ENCODE peak calls at places on chromosomes 1 and 21, in ten cellular contexts. F, T, X, R, I, W, L, K, A and P are unnamed samples. For H3K9me3, the result is how much of the 10 kb centered on the place peaks cover.

GRCh38 chr1:27521336-27522147 is 31.6 kb upstream of the WASF2 start:
- DNase-seq in X (no peak), L (peak), A (peak), F (peak), W (no peak), I (no peak), R (no peak), K (no peak), T (peak), P (no peak)

GRCh38 chr1:112464501-112464900 is 44.3 kb upstream of the WNT2B start:
- DNase-seq in R (no peak), L (no peak), F (no peak), K (no peak), A (no peak), I (no peak), W (no peak), T (no peak), X (no peak), P (no peak)

GRCh38 chr1:37474697-37475379 is 458 bp downstream of the ZC3H12A start:
- DNase-seq in K (no peak), X (peak), I (no peak), F (no peak), R (no peak), W (peak), A (no peak), T (no peak), L (no peak), P (peak)

GRCh38 chr21:42466700-42467612 is 29.1 kb downstream of the RSPH1 start:
- DNase-seq in A (no peak), F (no peak), L (peak), K (peak), I (peak), T (no peak), R (peak), W (peak), X (peak), P (peak)

GRCh38 chr1:211292411-211292810 is 33.2 kb downstream of the RCOR3 start:
- DNase-seq in K (no peak), L (no peak), A (no peak), T (no peak), W (no peak), I (no peak), R (no peak), X (no peak), F (no peak), P (no peak)

GRCh38 chr1:55699151-55699695 is 484.1 kb upstream of the USP24 start:
- DNase-seq in L (no peak), I (no peak), K (no peak), T (no peak), X (no peak), W (no peak), A (no peak), F (no peak), R (peak), P (no peak)

GRCh38 chr21:34554227-34554626 is 42.2 kb upstream of the KCNE1 start:
- DNase-seq in L (no peak), I (no peak), X (no peak), A (no peak), K (no peak), F (no peak), W (no peak), R (no peak), T (no peak), P (no peak)

GRCh38 chr1:21857142-21857839 is 45.2 kb downstream of the LDLRAD2 start:
- DNase-seq in R (no peak), T (no peak), I (no peak), W (no peak), A (no peak), L (no peak), F (no peak), X (no peak), K (no peak), P (no peak)

GRCh38 chr1:167262820-167263219 is 42.1 kb downstream of the POU2F1 start:
- DNase-seq in F (no peak), A (no peak), K (no peak), R (no peak), T (no peak), L (no peak), X (no peak), I (no peak), W (no peak), P (no peak)

GRCh38 chr1:77605246-77606026 is 77.0 kb downstream of the ZZZ3 start:
- DNase-seq in X (peak), L (peak), K (no peak), A (no peak), T (no peak), I (no peak), F (peak), R (no peak), W (no peak), P (peak)

GRCh38 chr1:187244623-187245022 is 415.9 kb downstream of the PLA2G4A start:
- DNase-seq in R (no peak), F (no peak), T (no peak), L (no peak), K (no peak), X (no peak), I (no peak), A (no peak), W (no peak), P (peak)

GRCh38 chr1:78536427-78536826 is 45.7 kb downstream of the PTGFR start:
- DNase-seq in T (no peak), I (no peak), F (no peak), K (no peak), R (no peak), L (no peak), W (no peak), A (no peak), X (no peak), P (no peak)

GRCh38 chr1:55244476-55245109 is 29.4 kb upstream of the USP24 start:
- DNase-seq in R (no peak), I (no peak), A (no peak), T (no peak), K (no peak), W (no peak), X (no peak), F (no peak), L (no peak), P (no peak)

GRCh38 chr1:110672753-110673108 is 2.0 kb downstream of the KCNA3 start:
- DNase-seq in T (peak), A (peak), W (no peak), K (no peak), I (no peak), X (no peak), R (no peak), F (no peak), L (no peak), P (no peak)

GRCh38 chr21:44711327-44712202 is at the start of gene TSPEAR:
- DNase-seq in K (no peak), T (no peak), I (peak), A (no peak), R (no peak), X (peak), L (peak), F (no peak), W (no peak), P (no peak)

GRCh38 chr1:118223426-118223825 is 38.4 kb upstream of the SPAG17 start:
- DNase-seq in K (no peak), L (no peak), W (peak), I (peak), A (no peak), T (no peak), F (peak), X (peak), R (no peak), P (peak)

GRCh38 chr1:94543893-94544635 is 2.5 kb upstream of the F3 start:
- DNase-seq in A (no peak), T (no peak), L (no peak), W (no peak), X (no peak), K (no peak), F (no peak), I (no peak), R (no peak), P (no peak)

GRCh38 chr1:3323021-3323790 is 131.3 kb upstream of the ARHGEF16 start:
- DNase-seq in L (no peak), T (no peak), X (no peak), W (no peak), K (no peak), I (peak), A (no peak), F (peak), R (no peak), P (peak)

GRCh38 chr1:183166439-183166838 is 19.6 kb upstream of the LAMC2 start:
- DNase-seq in W (no peak), A (no peak), X (no peak), F (no peak), L (no peak), I (no peak), R (no peak), K (no peak), T (no peak), P (no peak)

GRCh38 chr1:225739542-225740107 is 38.0 kb upstream of the SRP9 start:
- DNase-seq in F (no peak), W (no peak), L (no peak), K (no peak), X (no peak), I (no peak), T (no peak), R (no peak), A (no peak), P (no peak)

GRCh38 chr21:36249576-36250422 is 70.2 kb upstream of the MORC3 start:
- DNase-seq in W (no peak), F (no peak), I (no peak), A (no peak), L (no peak), R (no peak), T (no peak), K (no peak), X (no peak), P (no peak)

GRCh38 chr1:243944429-243945160 is 94.6 kb upstream of the AKT3 start:
- DNase-seq in L (no peak), T (no peak), F (no peak), X (no peak), R (peak), W (no peak), K (no peak), A (peak), I (peak), P (peak)

GRCh38 chr1:157380523-157380922 is 171.8 kb downstream of the FCRL5 start:
- DNase-seq in L (no peak), W (no peak), K (no peak), I (no peak), F (no peak), R (no peak), T (no peak), A (no peak), X (no peak), P (no peak)

GRCh38 chr1:214429951-214430742 is 121.3 kb downstream of the PTPN14 start:
- DNase-seq in R (no peak), I (no peak), L (no peak), X (no peak), F (no peak), T (no peak), A (no peak), K (no peak), W (no peak), P (no peak)

GRCh38 chr1:30641557-30642353 is 81.6 kb downstream of the MATN1 start:
- DNase-seq in F (no peak), T (no peak), K (no peak), I (no peak), A (no peak), L (no peak), X (no peak), R (no peak), W (no peak), P (no peak)

GRCh38 chr1:68347415-68347814 is 102.3 kb downstream of the RPE65 start:
- DNase-seq in T (no peak), K (no peak), X (peak), F (peak), L (peak), W (peak), R (no peak), A (no peak), I (no peak), P (no peak)

GRCh38 chr21:31470896-31471694 is 127.0 kb upstream of the TIAM1 start:
- DNase-seq in X (no peak), I (peak), R (no peak), A (no peak), K (no peak), T (no peak), W (peak), F (no peak), L (no peak), P (no peak)

GRCh38 chr1:101259744-101260148 is 22.9 kb downstream of the S1PR1 start:
- DNase-seq in F (no peak), R (peak), T (no peak), L (no peak), K (no peak), I (no peak), A (no peak), X (no peak), W (no peak), P (no peak)

GRCh38 chr1:176717052-176717754 is 254.2 kb downstream of the PAPPA2 start:
- DNase-seq in I (no peak), K (no peak), W (no peak), X (no peak), F (no peak), R (no peak), A (no peak), L (no peak), T (no peak), P (no peak)

DNA sequence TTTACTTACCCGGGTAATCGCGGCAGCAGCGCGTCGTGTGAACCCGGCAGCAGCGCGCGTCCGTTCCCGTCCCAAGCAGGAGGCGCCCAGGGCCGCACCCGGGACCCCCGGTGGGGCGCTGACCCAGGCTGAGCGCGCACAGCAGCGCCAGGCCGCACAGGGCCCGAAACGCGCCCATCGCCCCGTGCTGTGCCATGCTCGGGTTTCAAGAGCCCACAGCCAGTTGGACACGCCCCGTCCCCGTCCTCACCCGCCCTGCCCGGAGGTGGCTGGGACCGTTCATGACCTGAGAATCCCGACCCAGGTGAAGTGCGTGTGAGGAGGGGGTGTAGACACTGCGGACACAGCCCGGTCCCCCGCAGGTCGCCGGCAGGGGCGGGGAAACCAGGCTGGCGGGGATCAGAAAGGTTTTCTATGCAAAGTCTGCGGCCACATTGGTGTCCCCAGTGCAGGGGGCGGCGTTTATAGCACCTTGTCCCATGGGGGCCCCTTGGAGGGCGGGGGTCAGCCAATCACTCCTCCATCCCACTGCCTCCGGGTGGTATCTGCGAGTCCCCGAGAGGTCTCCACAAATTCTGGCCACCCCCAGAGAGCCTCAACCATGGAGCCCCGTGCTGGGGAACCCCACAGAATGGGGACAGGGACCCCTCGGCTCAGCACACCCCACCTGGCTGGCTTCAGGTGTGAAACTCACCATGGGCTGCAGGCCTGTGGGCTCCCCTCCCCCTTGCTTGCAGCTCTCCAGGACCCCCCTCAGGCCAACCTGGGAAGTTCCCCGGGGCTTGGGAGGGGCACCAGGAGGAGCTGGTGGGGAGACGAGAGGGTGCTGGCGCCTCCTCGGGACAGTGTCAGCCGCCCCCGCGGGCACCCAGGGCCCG is at the start of gene TNFRSF18:
- DNase-seq in I (peak), R (no peak), T (no peak), L (no peak), A (no peak), K (peak), W (peak), F (peak), X (peak), P (no peak)
- H3K4me3 ChIP-seq in I (peak), R (no peak), T (no peak), L (no peak), A (peak), K (peak), W (peak), F (peak), X (peak), P (no peak)

GRCh38 chr1:238772321-238772720 is 614.0 kb upstream of the CHRM3 start:
- DNase-seq in R (no peak), T (no peak), L (no peak), A (no peak), X (no peak), F (no peak), W (no peak), K (no peak), I (no peak), P (no peak)

GRCh38 chr1:238764779-238765178 is 621.6 kb upstream of the CHRM3 start:
- DNase-seq in F (no peak), R (no peak), I (no peak), K (no peak), T (no peak), L (no peak), W (no peak), A (no peak), X (no peak), P (no peak)

DNA sequence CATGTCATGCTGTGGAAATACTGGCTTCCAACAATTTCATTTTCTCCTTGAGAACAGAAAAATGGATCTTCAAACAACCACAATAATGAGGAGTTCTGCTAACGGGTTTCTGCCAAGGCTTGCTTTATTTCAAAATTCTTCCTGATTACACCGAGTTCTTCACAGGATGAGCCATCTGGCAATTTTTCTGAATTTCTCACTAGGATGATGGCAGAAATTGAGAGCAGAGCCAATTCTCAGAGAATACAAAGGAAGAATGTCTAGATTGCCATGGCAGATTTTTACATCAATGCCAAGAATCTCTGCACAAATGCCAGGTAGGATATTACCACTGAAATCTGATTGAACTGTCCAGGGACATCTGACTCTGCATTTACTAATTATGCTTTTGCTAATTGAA is 619.0 kb upstream of the CHRM3 start:
- DNase-seq in L (no peak), X (no peak), K (no peak), I (no peak), T (no peak), W (no peak), R (no peak), A (no peak), F (no peak), P (no peak)
- H3K9me3 ChIP-seq in L (under half), X (under half), K (under half), I (under half), T (under half), W (under half), R (under half), A (under half), F (half or more), P (under half)

DNA sequence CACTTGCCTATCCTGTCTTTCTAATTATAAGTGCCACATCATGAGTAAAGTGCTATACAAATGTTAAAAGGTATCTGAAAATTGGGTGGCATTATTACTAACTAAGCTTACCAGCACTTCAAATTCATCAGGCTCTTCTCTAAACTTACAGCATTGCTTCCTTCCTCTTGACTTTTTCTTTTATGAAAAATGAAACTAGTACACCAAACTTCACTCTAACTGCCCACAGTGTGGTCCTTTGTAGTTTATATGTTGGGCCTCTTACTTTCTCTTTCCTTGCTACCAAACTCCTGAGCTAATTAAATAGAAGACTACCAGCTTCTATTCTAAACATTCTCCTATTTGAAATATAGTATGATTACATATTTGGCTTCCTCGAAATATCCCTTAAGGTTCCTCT is 81.8 kb downstream of the NOTCH2 start:
- DNase-seq in L (no peak), A (no peak), X (no peak), W (peak), K (no peak), I (no peak), R (no peak), T (no peak), F (no peak), P (no peak)
- H3K4me3 ChIP-seq in L (no peak), A (no peak), X (no peak), W (no peak), K (no peak), I (no peak), R (no peak), T (no peak), F (no peak), P (no peak)

DNA sequence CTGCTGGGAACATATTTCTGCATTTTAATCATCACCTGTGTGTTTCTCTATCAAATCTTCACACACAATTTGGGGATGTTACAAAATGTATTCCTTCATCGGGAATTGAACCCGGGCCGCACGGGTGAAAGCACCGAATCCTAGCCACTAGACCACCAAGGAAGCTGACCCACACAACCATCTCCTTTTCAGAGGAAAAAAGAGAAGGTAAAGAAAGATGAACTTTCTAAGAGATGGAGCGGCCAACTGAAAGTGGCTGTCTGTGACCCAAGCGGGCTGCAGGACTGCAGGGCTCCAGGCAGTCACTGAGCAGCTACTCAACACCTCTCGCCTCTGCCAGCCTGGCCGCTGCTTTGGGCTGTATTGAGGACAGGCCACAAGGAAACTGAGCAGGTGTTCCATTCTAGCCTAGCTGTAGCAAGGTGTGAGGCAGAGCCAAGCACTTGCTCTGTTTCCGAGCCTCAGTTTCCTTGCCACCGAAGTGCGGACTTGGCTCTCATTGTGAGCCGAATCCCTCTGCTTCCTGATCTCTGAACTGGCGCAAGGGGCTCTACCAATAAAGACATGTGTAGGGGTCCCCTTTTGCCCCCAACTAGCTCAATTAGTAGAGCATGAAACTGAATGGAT is 156.9 kb upstream of the NBPF11 start:
- DNase-seq in L (no peak), A (no peak), W (no peak), T (no peak), X (no peak), K (no peak), F (no peak), R (peak), I (no peak), P (no peak)
- H3K9me3 ChIP-seq in L (under half), A (under half), W (under half), T (under half), X (under half), K (under half), F (under half), R (under half), I (under half), P (under half)

GRCh38 chr21:20997308-20997632 is 939 bp upstream of the NCAM2 start:
- DNase-seq in L (no peak), T (no peak), W (no peak), K (no peak), I (peak), F (no peak), R (no peak), X (no peak), A (no peak), P (no peak)
- H3K4me3 ChIP-seq in L (peak), T (peak), W (no peak), K (no peak), I (peak), F (peak), R (no peak), X (peak), A (peak), P (no peak)